ENCODE peak calls at places on chromosomes 6 and 20, in six cellular contexts. E, H, L, N, X and A are unnamed samples.

GRCh38 chr6:108156180-108156937 is 9.5 kb upstream of the NR2E1 start:
- DNase-seq in L (no peak), X (peak), H (no peak), N (no peak), E (no peak), A (no peak)

GRCh38 chr20:35821807-35822242 is 50.0 kb downstream of the PHF20 start:
- DNase-seq in N (no peak), E (no peak), H (peak), L (peak), X (no peak), A (peak)

GRCh38 chr20:54042021-54042420 is 28.4 kb downstream of the BCAS1 start:
- DNase-seq in E (no peak), L (no peak), H (no peak), N (no peak), X (no peak), A (no peak)

GRCh38 chr6:40937491-40937890 is 101.5 kb downstream of the UNC5CL start:
- DNase-seq in N (no peak), H (no peak), E (no peak), X (no peak), L (peak), A (no peak)

GRCh38 chr6:54878705-54879104 is 32.1 kb downstream of the FAM83B start:
- DNase-seq in E (no peak), N (no peak), X (no peak), L (no peak), H (no peak), A (no peak)

GRCh38 chr6:20678831-20679352 is 144.6 kb downstream of the CDKAL1 start:
- DNase-seq in L (no peak), N (no peak), H (no peak), E (no peak), X (no peak), A (no peak)

GRCh38 chr6:55953384-55953783 is 78.0 kb upstream of the BMP5 start:
- DNase-seq in E (peak), N (no peak), H (peak), X (no peak), L (peak), A (peak)

GRCh38 chr20:40650707-40651106 is 38.3 kb downstream of the MAFB start:
- DNase-seq in N (no peak), H (no peak), X (no peak), L (no peak), E (no peak), A (no peak)

GRCh38 chr6:30494275-30494990 is 5.1 kb downstream of the HLA-E start:
- DNase-seq in X (no peak), E (no peak), L (no peak), N (no peak), H (no peak), A (no peak)

GRCh38 chr20:6705106-6705766 is 62.2 kb upstream of the BMP2 start:
- DNase-seq in L (peak), X (no peak), E (no peak), N (no peak), H (no peak), A (peak)